ENCODE peak calls at places on chromosomes 12 and 14, in four cellular contexts. D, I, C and Q are unnamed samples.

GRCh38 chr12:110543252-110543959 is 39.7 kb downstream of the PPTC7 start:
- DNase-seq in I (no peak), C (no peak), D (no peak), Q (no peak)

GRCh38 chr14:69615471-69616407 is 4.3 kb downstream of the SUSD6 start:
- DNase-seq in I (no peak), C (no peak), D (peak), Q (peak)

GRCh38 chr12:96427269-96427729 is 27.1 kb upstream of the CDK17 start:
- DNase-seq in D (no peak), C (no peak), I (peak), Q (no peak)

GRCh38 chr12:127943481-127944210 is 323.3 kb upstream of the TMEM132C start:
- DNase-seq in C (no peak), I (no peak), D (no peak), Q (no peak)

GRCh38 chr12:108112815-108113556 is 16.1 kb upstream of the WSCD2 start:
- DNase-seq in C (no peak), D (no peak), I (peak), Q (no peak)

GRCh38 chr12:6233121-6233971 is 33.1 kb downstream of the CD9 start:
- DNase-seq in I (no peak), C (no peak), D (no peak), Q (no peak)

GRCh38 chr12:6370576-6370935 is 4.8 kb downstream of the SCNN1A start:
- DNase-seq in D (no peak), C (no peak), I (no peak), Q (no peak)

GRCh38 chr12:22206111-22206728 is 128.3 kb downstream of the ST8SIA1 start:
- DNase-seq in I (no peak), C (no peak), D (no peak), Q (no peak)

GRCh38 chr12:102824218-102824835 is 92.7 kb downstream of the PAH start:
- DNase-seq in D (no peak), C (peak), I (peak), Q (no peak)

GRCh38 chr14:42930058-42930457 is 1323.4 kb downstream of the LRFN5 start:
- DNase-seq in I (peak), C (no peak), D (no peak), Q (peak)

DNA sequence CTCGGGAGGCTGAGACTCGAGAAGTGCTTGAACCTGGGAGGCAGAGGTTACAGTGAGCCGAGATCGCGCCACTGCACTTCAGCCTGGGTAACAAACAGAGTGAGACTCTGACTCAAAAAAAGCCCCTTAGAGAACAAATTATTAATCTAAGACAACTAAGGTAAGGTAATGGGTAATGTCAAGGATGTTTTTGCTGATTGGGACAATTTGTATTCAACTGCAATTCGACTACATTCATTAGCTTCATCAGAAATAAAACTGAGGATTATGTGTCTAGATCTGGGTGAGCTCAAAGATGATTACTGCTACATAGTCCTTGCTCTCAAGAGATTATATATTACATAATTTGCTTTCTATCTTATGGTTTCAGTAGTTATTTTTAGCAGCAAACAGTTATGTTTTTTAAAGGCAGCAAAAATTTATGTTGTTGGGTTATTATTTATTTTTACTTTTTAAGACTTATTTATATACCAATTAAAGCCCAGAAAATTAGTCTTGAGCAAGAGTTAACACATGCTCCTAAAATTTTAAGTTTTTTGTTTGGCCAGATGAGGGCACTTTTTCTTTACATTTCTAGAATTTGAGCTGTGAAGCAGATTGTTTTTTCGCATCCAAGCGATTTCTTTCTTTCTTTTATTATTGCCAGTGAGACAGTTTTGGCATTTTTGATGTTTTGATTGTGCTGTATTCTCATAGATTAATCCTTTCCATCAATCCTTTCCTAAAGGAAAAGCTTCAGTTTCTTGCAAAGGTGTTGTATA is 52.3 kb downstream of the PLEKHA5 start:
- DNase-seq in C (no peak), D (no peak), I (no peak), Q (no peak)
- TF ChIP-seq CTCF in C (peak), D (peak), I (no peak), Q (peak)

DNA sequence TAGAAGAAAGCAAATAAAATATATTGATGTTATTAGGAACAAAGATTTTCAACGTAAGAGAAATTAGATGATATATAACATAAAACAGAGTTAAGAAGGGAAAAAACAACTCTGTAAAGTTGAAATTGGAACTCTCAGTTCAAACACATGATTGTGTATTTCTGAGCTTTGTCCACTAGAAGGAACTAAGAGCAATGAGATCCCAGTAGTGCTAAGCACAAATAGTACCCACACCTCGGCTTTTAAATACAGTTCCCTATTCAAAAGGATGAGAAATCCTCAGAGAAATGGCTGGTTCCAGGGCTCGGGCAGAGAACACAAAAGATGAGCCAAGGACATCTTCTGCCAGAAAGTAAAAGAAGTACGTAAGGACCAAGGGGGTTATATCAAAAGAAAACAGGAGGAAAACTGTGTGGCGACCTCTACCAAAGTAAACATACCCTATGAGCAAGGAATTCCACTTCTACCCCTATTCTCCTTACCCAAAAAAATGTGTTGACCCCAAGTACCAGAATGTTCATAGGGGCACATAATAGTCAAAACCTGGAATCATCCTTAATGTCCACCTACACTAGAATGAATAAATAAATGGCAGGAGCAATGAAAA is 96.6 kb downstream of the SPTSSA start:
- DNase-seq in C (no peak), I (no peak), D (no peak), Q (no peak)
- TF ChIP-seq CTCF in C (peak), I (no peak), D (no peak), Q (peak)

GRCh38 chr12:52951126-52951525 is 2.2 kb downstream of the KRT18 start:
- DNase-seq in D (no peak), I (no peak), C (no peak), Q (no peak)

GRCh38 chr12:52951640-52952039 is 2.7 kb downstream of the KRT18 start:
- DNase-seq in D (no peak), I (no peak), C (no peak), Q (no peak)

GRCh38 chr12:52947738-52948423 is 1.0 kb upstream of the KRT18 start:
- DNase-seq in C (no peak), I (no peak), D (no peak), Q (no peak)

GRCh38 chr12:52950553-52950952 is 1.6 kb downstream of the KRT18 start:
- DNase-seq in D (no peak), C (no peak), I (no peak), Q (no peak)

GRCh38 chr12:52949413-52950331 is 754 bp downstream of the KRT18 start:
- DNase-seq in D (no peak), I (peak), C (no peak), Q (no peak)
- TF ChIP-seq CTCF in D (no peak), I (no peak), C (no peak), Q (no peak)

GRCh38 chr12:112852810-112853209 is 54.0 kb upstream of the OAS1 start:
- DNase-seq in C (no peak), I (no peak), D (no peak), Q (no peak)

GRCh38 chr12:112858776-112859175 is 48.0 kb upstream of the OAS1 start:
- DNase-seq in I (no peak), D (no peak), C (no peak), Q (no peak)

GRCh38 chr12:112854344-112854743 is 52.4 kb upstream of the OAS1 start:
- DNase-seq in I (no peak), C (no peak), D (no peak), Q (no peak)

GRCh38 chr12:112852127-112852526 is 54.6 kb upstream of the OAS1 start:
- DNase-seq in C (no peak), D (no peak), I (no peak), Q (no peak)

GRCh38 chr12:112855375-112855774 is 51.4 kb upstream of the OAS1 start:
- DNase-seq in D (no peak), I (no peak), C (no peak), Q (no peak)
- TF ChIP-seq CTCF in D (no peak), I (no peak), C (peak), Q (peak)

DNA sequence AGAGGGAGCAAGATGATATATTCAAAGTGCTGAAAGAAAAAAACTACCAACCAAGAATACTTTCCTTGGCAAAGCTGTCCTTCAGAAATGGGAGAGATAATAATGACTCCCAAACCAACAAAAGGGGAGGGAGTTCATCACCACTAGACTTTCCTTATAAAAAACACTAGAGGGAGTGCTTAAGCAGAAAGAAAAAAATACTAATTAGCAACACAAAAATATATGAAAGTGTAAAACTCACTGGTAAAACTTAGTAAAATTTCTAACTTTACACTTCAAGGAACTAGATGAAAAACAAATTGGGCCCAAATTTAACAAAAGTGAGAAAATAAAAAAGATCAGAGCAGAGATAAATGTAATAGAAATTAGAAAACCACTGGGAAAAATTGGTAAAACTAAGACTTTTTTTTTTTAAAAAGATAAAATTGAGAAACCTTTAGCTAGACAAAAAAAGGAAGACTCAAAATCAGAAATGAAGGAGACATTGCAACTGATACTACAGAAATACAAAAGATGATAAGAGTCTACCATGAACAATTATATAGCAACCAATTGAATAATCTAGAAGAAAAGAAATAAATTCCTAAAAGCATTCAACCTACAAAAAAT is 60.4 kb upstream of the FAR2 start:
- DNase-seq in I (no peak), D (no peak), C (no peak), Q (no peak)
- TF ChIP-seq CTCF in I (peak), D (peak), C (peak), Q (peak)

GRCh38 chr12:60278209-60278608 is 682.4 kb downstream of the SLC16A7 start:
- DNase-seq in D (no peak), C (no peak), I (no peak), Q (no peak)
- TF ChIP-seq CTCF in D (no peak), C (no peak), I (no peak), Q (no peak)

GRCh38 chr12:4268549-4269181 is 4.9 kb upstream of the CCND2 start:
- DNase-seq in C (no peak), I (peak), D (peak), Q (no peak)

GRCh38 chr12:4267904-4268548 is 5.5 kb upstream of the CCND2 start:
- DNase-seq in I (no peak), D (no peak), C (no peak), Q (no peak)

GRCh38 chr12:4270670-4271432 is 2.7 kb upstream of the CCND2 start:
- DNase-seq in D (peak), I (peak), C (peak), Q (peak)

GRCh38 chr12:4270016-4270669 is 3.4 kb upstream of the CCND2 start:
- DNase-seq in I (peak), C (no peak), D (peak), Q (no peak)

DNA sequence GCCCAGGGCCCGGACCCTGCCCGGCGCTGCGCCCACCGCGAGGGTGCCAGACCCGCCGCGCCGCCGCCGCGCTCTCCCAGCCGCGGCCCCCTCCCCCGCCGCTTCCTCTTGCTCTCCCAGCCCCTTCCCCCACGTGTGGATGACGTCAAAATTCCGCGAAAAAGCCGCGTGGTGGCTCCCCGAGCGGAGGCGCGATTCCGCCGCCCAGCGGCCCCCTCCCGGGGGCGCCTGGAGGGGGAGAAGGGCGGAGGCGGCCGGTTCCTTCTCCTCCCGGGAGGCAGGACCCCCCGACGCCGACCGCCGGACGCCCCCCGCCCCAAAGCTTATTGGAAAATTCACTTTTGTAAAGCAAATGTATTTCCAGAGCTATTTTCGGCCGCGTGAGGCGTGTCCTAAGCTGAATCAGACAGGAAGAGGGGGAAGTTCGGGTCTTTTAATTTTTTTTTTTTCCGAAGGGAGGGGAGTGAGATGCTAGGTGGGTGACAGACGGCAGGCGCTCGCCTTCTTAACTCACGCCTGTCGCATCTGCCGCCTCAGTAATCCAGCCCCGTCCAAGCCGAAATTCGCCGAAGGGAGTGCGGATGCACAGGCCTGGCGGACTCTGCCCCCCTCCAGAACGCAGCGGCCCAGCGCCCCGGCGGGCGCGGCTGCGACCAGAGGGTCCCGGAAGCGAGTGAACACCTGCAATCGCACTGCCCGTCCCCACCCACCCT is 4.1 kb upstream of the CCND2 start:
- DNase-seq in D (peak), C (peak), I (peak), Q (peak)
- TF ChIP-seq CTCF in D (peak), C (peak), I (no peak), Q (peak)

GRCh38 chr14:101575581-101575980 is 14.3 kb downstream of the DIO3 start:
- DNase-seq in C (no peak), D (no peak), I (no peak), Q (no peak)
- TF ChIP-seq CTCF in C (no peak), D (no peak), I (no peak), Q (no peak)

DNA sequence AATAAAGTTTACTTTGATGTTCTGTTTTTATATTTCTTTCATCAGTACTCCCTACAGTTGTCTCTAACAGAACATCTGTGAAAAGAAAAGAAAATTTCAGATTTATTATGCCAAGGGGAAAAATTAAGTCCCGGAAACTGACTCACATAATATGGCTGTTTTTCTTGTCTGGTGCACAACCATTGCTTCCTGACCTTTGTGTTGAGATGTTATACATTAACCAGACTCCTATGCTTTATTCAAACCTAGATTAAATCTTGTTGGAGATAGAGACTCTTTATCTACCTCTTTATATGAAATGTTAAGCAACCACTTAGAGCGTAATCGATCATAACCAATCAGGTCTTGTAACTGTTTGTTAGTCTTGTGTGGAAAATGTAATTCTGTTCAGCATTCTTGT is 37.6 kb upstream of the BICD1 start:
- DNase-seq in C (no peak), I (no peak), D (no peak), Q (no peak)
- TF ChIP-seq CTCF in C (no peak), I (no peak), D (no peak), Q (no peak)

DNA sequence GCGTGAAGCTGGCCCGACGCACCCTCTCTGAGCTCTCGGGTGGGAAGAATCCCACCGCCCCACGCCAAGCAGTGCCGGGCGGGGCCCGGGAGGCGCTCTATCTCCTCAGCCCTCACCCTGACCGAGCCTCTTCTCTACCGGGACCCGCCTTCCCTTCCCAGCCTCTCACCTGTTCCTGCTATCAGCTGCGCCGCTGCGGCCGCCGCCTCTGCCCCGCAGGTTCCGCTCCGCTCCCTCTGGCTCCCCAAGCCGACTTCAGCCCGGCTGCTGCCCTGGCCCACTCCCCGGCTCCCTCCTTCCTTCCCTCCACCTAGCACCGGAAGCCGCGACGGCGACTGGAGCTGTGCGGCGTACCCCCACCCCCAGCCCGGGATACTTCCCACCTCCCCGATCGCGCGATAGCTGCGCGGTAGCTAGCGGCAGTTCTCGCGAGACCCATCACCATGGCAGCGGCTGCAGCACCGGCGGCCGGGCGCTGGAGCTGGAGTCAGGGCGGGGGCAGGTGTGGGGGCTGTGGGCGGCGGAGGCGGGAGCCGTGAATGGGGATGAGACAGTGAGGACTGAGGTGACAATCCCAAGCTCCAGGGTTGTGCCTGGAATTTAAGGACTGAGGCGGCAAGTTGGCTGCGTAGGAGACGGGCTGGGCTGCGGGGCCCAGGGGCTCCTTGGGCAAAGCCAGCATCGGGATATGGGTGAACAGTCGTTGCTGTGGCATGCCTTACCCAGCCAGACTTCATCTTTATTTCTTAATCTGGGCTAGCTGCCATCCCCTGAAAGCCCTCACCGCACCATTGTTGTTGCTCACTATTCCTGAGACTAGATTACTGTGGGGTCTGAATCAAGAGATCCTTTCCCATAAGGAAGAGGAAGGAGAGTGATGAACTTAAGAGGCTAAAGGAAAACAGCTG is at the start of gene ARF3:
- DNase-seq in I (peak), D (peak), C (peak), Q (peak)
- TF ChIP-seq CTCF in I (no peak), D (no peak), C (peak), Q (no peak)